ENCODE peak calls at places on chromosome 2, in nine cellular contexts. One of them, this sample, is unnamed.

GRCh38 chr2:86809481-86810121 is 18.9 kb upstream of the CD8A start:
- DNase-seq in GM13977: no peak
- DNase-seq in activated naive CD4-positive, alpha-beta T cell: no peak
- DNase-seq in GM12865: no peak
- DNase-seq in 8988T: no peak
- DNase-seq in fibroblast of the conjunctiva: no peak
- DNase-seq in iPS-NIHi11: no peak
- DNase-seq in AG20443: no peak
- DNase-seq in ELR: no peak
- DNase-seq in this sample: no peak

GRCh38 chr2:88192613-88193012 is 22.5 kb downstream of the THNSL2 start:
- DNase-seq in AG20443: no peak
- DNase-seq in GM12865: no peak
- DNase-seq in 8988T: no peak
- DNase-seq in ELR: no peak
- DNase-seq in iPS-NIHi11: no peak
- DNase-seq in activated naive CD4-positive, alpha-beta T cell: no peak
- DNase-seq in fibroblast of the conjunctiva: no peak
- DNase-seq in GM13977: no peak
- DNase-seq in this sample: no peak

GRCh38 chr2:9484533-9484932 is 10.2 kb downstream of the IAH1 start:
- DNase-seq in ELR: peak
- DNase-seq in GM12865: no peak
- DNase-seq in AG20443: peak
- DNase-seq in GM13977: no peak
- DNase-seq in 8988T: no peak
- DNase-seq in activated naive CD4-positive, alpha-beta T cell: no peak
- DNase-seq in iPS-NIHi11: no peak
- DNase-seq in fibroblast of the conjunctiva: peak
- DNase-seq in this sample: no peak

GRCh38 chr2:86284987-86285386 is 52.4 kb downstream of the REEP1 start:
- DNase-seq in activated naive CD4-positive, alpha-beta T cell: no peak
- DNase-seq in AG20443: no peak
- DNase-seq in 8988T: no peak
- DNase-seq in iPS-NIHi11: no peak
- DNase-seq in GM13977: no peak
- DNase-seq in ELR: no peak
- DNase-seq in GM12865: no peak
- DNase-seq in fibroblast of the conjunctiva: no peak
- DNase-seq in this sample: no peak

GRCh38 chr2:42274872-42275271 is 86.1 kb downstream of the COX7A2L start:
- DNase-seq in fibroblast of the conjunctiva: no peak
- DNase-seq in ELR: peak
- DNase-seq in iPS-NIHi11: no peak
- DNase-seq in GM12865: no peak
- DNase-seq in 8988T: no peak
- DNase-seq in AG20443: no peak
- DNase-seq in GM13977: no peak
- DNase-seq in activated naive CD4-positive, alpha-beta T cell: no peak
- DNase-seq in this sample: no peak

GRCh38 chr2:217798743-217799552 is 203.8 kb downstream of the TNS1 start:
- DNase-seq in ELR: no peak
- DNase-seq in activated naive CD4-positive, alpha-beta T cell: no peak
- DNase-seq in fibroblast of the conjunctiva: no peak
- DNase-seq in iPS-NIHi11: no peak
- DNase-seq in 8988T: no peak
- DNase-seq in GM13977: no peak
- DNase-seq in GM12865: peak
- DNase-seq in AG20443: no peak
- DNase-seq in this sample: no peak

GRCh38 chr2:162114291-162114690 is 37.8 kb downstream of the GCG start:
- DNase-seq in GM13977: no peak
- DNase-seq in GM12865: no peak
- DNase-seq in fibroblast of the conjunctiva: no peak
- DNase-seq in ELR: no peak
- DNase-seq in activated naive CD4-positive, alpha-beta T cell: no peak
- DNase-seq in iPS-NIHi11: no peak
- DNase-seq in AG20443: no peak
- DNase-seq in 8988T: no peak
- DNase-seq in this sample: no peak

GRCh38 chr2:220006152-220006551 is 378.7 kb downstream of the SLC4A3 start:
- DNase-seq in 8988T: no peak
- DNase-seq in GM13977: no peak
- DNase-seq in ELR: no peak
- DNase-seq in AG20443: peak
- DNase-seq in fibroblast of the conjunctiva: no peak
- DNase-seq in activated naive CD4-positive, alpha-beta T cell: no peak
- DNase-seq in iPS-NIHi11: no peak
- DNase-seq in GM12865: no peak
- DNase-seq in this sample: no peak

GRCh38 chr2:85399183-85399455 is 11.0 kb downstream of the CAPG start:
- DNase-seq in activated naive CD4-positive, alpha-beta T cell: no peak
- DNase-seq in AG20443: no peak
- DNase-seq in iPS-NIHi11: no peak
- DNase-seq in fibroblast of the conjunctiva: no peak
- DNase-seq in 8988T: no peak
- DNase-seq in ELR: no peak
- DNase-seq in GM12865: no peak
- DNase-seq in GM13977: no peak
- DNase-seq in this sample: no peak

GRCh38 chr2:202149155-202149762 is 76.2 kb downstream of the KIAA2012 start:
- DNase-seq in AG20443: peak
- DNase-seq in activated naive CD4-positive, alpha-beta T cell: no peak
- DNase-seq in GM12865: no peak
- DNase-seq in iPS-NIHi11: peak
- DNase-seq in ELR: no peak
- DNase-seq in 8988T: no peak
- DNase-seq in fibroblast of the conjunctiva: peak
- DNase-seq in GM13977: no peak
- DNase-seq in this sample: no peak